ENCODE peak calls at places on chromosome X, in five cellular contexts. One of them, this sample, is unnamed.
A peak's percentile ranks its signal among the peaks of the same experiment; 100 is the strongest.

GRCh38 chrX:70694339-70695122 is 214.0 kb downstream of the TEX11 start:
- DNase-seq in amygdala: no peak
- DNase-seq in left ventricle myocardium inferior: no peak
- DNase-seq in stromal cell of bone marrow: no peak
- DNase-seq in fibroblast of gingiva: no peak
- DNase-seq in this sample: no peak

GRCh38 chrX:2841511-2841910 is 12.8 kb downstream of the GYG2 start:
- DNase-seq in fibroblast of gingiva: no peak
- DNase-seq in amygdala: no peak
- DNase-seq in left ventricle myocardium inferior: no peak
- DNase-seq in stromal cell of bone marrow: no peak
- DNase-seq in this sample: no peak

GRCh38 chrX:100642296-100642695 is 1.7 kb upstream of the SRPX2 start:
- DNase-seq in left ventricle myocardium inferior: no peak
- DNase-seq in amygdala: no peak
- DNase-seq in fibroblast of gingiva: no peak
- DNase-seq in stromal cell of bone marrow: no peak
- DNase-seq in this sample: no peak

GRCh38 chrX:40578039-40578438 is 2.7 kb upstream of the ATP6AP2 start:
- DNase-seq in left ventricle myocardium inferior: no peak
- DNase-seq in stromal cell of bone marrow: no peak
- DNase-seq in amygdala: no peak
- DNase-seq in fibroblast of gingiva: no peak
- DNase-seq in this sample: no peak

GRCh38 chrX:29397506-29397905 is 810.3 kb downstream of the IL1RAPL1 start:
- DNase-seq in fibroblast of gingiva: peak; percentile 21
- DNase-seq in left ventricle myocardium inferior: no peak
- DNase-seq in amygdala: no peak
- DNase-seq in stromal cell of bone marrow: peak; percentile 8
- DNase-seq in this sample: no peak

GRCh38 chrX:132636080-132636479 is 147.2 kb upstream of the MBNL3 start:
- DNase-seq in fibroblast of gingiva: no peak
- DNase-seq in amygdala: no peak
- DNase-seq in stromal cell of bone marrow: no peak
- DNase-seq in left ventricle myocardium inferior: no peak
- DNase-seq in this sample: no peak

GRCh38 chrX:150730719-150731118 is 37.5 kb downstream of the MTMR1 start:
- DNase-seq in fibroblast of gingiva: peak; percentile 81
- DNase-seq in stromal cell of bone marrow: peak; percentile 48
- DNase-seq in left ventricle myocardium inferior: no peak
- DNase-seq in amygdala: no peak
- DNase-seq in this sample: peak; percentile 5

GRCh38 chrX:131895002-131895401 is 128.1 kb upstream of the STK26 start:
- DNase-seq in stromal cell of bone marrow: peak; percentile 41
- DNase-seq in fibroblast of gingiva: no peak
- DNase-seq in left ventricle myocardium inferior: no peak
- DNase-seq in amygdala: no peak
- DNase-seq in this sample: no peak

GRCh38 chrX:41095962-41096955 is 11.0 kb downstream of the USP9X start:
- DNase-seq in fibroblast of gingiva: peak; percentile 32
- DNase-seq in left ventricle myocardium inferior: no peak
- DNase-seq in stromal cell of bone marrow: peak; percentile 31
- DNase-seq in amygdala: no peak
- DNase-seq in this sample: no peak

GRCh38 chrX:10197597-10198210 is 40.9 kb downstream of the CLCN4 start:
- DNase-seq in stromal cell of bone marrow: no peak
- DNase-seq in left ventricle myocardium inferior: no peak
- DNase-seq in amygdala: no peak
- DNase-seq in fibroblast of gingiva: no peak
- DNase-seq in this sample: no peak

GRCh38 chrX:153317306-153317705 is 4.3 kb downstream of the PNMA6F start:
- DNase-seq in fibroblast of gingiva: no peak
- DNase-seq in amygdala: no peak
- DNase-seq in stromal cell of bone marrow: no peak
- DNase-seq in left ventricle myocardium inferior: no peak
- DNase-seq in this sample: no peak

GRCh38 chrX:46444011-46444410 is 101.2 kb downstream of the ZNF674 start:
- DNase-seq in amygdala: no peak
- DNase-seq in stromal cell of bone marrow: peak; percentile 69
- DNase-seq in fibroblast of gingiva: peak; percentile 65
- DNase-seq in left ventricle myocardium inferior: no peak
- DNase-seq in this sample: peak; percentile 15

GRCh38 chrX:123961268-123962005 is at the start of gene STAG2:
- DNase-seq in amygdala: peak; percentile 17
- DNase-seq in fibroblast of gingiva: peak; percentile 89
- DNase-seq in left ventricle myocardium inferior: peak; percentile 73
- DNase-seq in stromal cell of bone marrow: peak; percentile 69
- DNase-seq in this sample: peak; percentile 8